ENCODE peak calls at places on chromosomes 11 and 22, in seven cellular contexts. N is NCI-H2107, G is left cardiac atrium, X is non-pigmented ciliary epithelial cell, H is psoas muscle, D is AG09319, J is PC-9. C is an unnamed sample.

GRCh38 chr22:30705710-30706651 is 11.3 kb downstream of the OSBP2 start:
- DNase-seq in D (peak), X (no peak), N (peak), G (no peak), H (peak), J (no peak), C (peak)

GRCh38 chr11:70420008-70420464 is 21.7 kb downstream of the CTTN start:
- DNase-seq in J (no peak), X (peak), G (no peak), N (no peak), D (no peak), H (no peak), C (no peak)

GRCh38 chr11:68066742-68067141 is 27.9 kb downstream of the TCIRG1 start:
- DNase-seq in J (no peak), N (no peak), X (no peak), H (no peak), D (no peak), G (no peak), C (no peak)

GRCh38 chr11:96177132-96177531 is 165.9 kb downstream of the MAML2 start:
- DNase-seq in H (no peak), G (no peak), X (no peak), N (no peak), D (no peak), J (no peak), C (no peak)

GRCh38 chr11:45238724-45239123 is 47.4 kb downstream of the SYT13 start:
- DNase-seq in G (no peak), D (no peak), H (no peak), X (peak), N (no peak), J (no peak), C (no peak)

GRCh38 chr11:126132319-126132718 is 69.7 kb upstream of the CDON start:
- DNase-seq in N (no peak), X (no peak), H (peak), J (peak), D (no peak), G (peak), C (no peak)

GRCh38 chr11:76175731-76176303 is 30.5 kb downstream of the WNT11 start:
- DNase-seq in N (no peak), J (no peak), X (no peak), H (no peak), G (no peak), D (no peak), C (no peak)

GRCh38 chr22:37940698-37941376 is 12.6 kb downstream of the C22orf23 start:
- DNase-seq in D (no peak), N (no peak), X (no peak), H (no peak), J (no peak), G (no peak), C (no peak)

GRCh38 chr11:26088391-26088790 is 243.5 kb upstream of the ANO3 start:
- DNase-seq in J (no peak), X (no peak), G (no peak), H (no peak), N (no peak), D (no peak), C (no peak)

GRCh38 chr11:92050305-92050704 is 174.3 kb upstream of the FAT3 start:
- DNase-seq in X (no peak), H (no peak), D (no peak), J (no peak), G (no peak), N (no peak), C (no peak)

GRCh38 chr11:14386895-14387480 is 28.0 kb upstream of the RRAS2 start:
- DNase-seq in D (peak), N (no peak), X (peak), G (peak), H (peak), J (no peak), C (peak)

GRCh38 chr22:19035474-19036228 is 86.6 kb downstream of the DGCR2 start:
- DNase-seq in G (no peak), D (no peak), X (no peak), N (no peak), J (no peak), H (no peak), C (no peak)

GRCh38 chr11:129960216-129961214 is 42.1 kb downstream of the PRDM10 start:
- DNase-seq in G (no peak), X (peak), J (peak), N (no peak), H (no peak), D (peak), C (no peak)

GRCh38 chr11:114272311-114272710 is 23.9 kb upstream of the NNMT start:
- DNase-seq in X (no peak), H (no peak), G (no peak), J (no peak), N (no peak), D (no peak), C (no peak)

GRCh38 chr11:78200553-78200952 is 11.8 kb downstream of the USP35 start:
- DNase-seq in J (no peak), N (no peak), H (no peak), D (no peak), X (no peak), G (no peak), C (no peak)

GRCh38 chr11:38014405-38014804 is 1416.4 kb upstream of the RAG2 start:
- DNase-seq in J (no peak), N (no peak), G (no peak), H (no peak), X (no peak), D (no peak), C (no peak)

GRCh38 chr22:44994399-44995281 is 15.2 kb downstream of the PHF21B start:
- DNase-seq in X (no peak), D (no peak), J (no peak), N (no peak), G (no peak), H (no peak), C (no peak)

GRCh38 chr11:65639623-65640482 is 2.0 kb downstream of the SIPA1 start:
- DNase-seq in J (peak), H (no peak), D (no peak), N (peak), G (no peak), X (no peak), C (peak)

GRCh38 chr11:120501976-120502755 is 9.4 kb upstream of the GRIK4 start:
- DNase-seq in D (no peak), G (no peak), X (no peak), N (no peak), H (no peak), J (no peak), C (no peak)

GRCh38 chr11:8813658-8814057 is 97.3 kb upstream of the AKIP1 start:
- DNase-seq in G (peak), H (peak), J (peak), N (peak), D (peak), X (no peak), C (peak)

GRCh38 chr11:64611961-64612646 is 21.1 kb downstream of the SLC22A12 start:
- DNase-seq in G (no peak), X (no peak), N (no peak), J (no peak), D (no peak), H (no peak), C (no peak)

GRCh38 chr11:126282361-126282741 is 542 bp upstream of the TIRAP start:
- DNase-seq in G (peak), X (no peak), D (no peak), J (peak), N (no peak), H (peak), C (no peak)

GRCh38 chr11:86461892-86462291 is 87.2 kb downstream of the CCDC81 start:
- DNase-seq in N (no peak), H (no peak), D (no peak), G (no peak), J (no peak), X (no peak), C (no peak)

GRCh38 chr11:64319421-64319761 is 1.5 kb downstream of the PRDX5 start:
- DNase-seq in X (no peak), J (peak), D (no peak), H (no peak), G (no peak), N (no peak), C (no peak)

GRCh38 chr22:19824197-19825015 is 30.3 kb downstream of the GNB1L start:
- DNase-seq in H (no peak), G (no peak), X (no peak), D (no peak), N (no peak), J (peak), C (no peak)

GRCh38 chr11:63572026-63572688 is 9.0 kb upstream of the PLAAT2 start:
- DNase-seq in H (no peak), N (no peak), J (no peak), X (no peak), G (no peak), D (no peak), C (no peak)

GRCh38 chr11:63998558-63999348 is 12.5 kb downstream of the OTUB1 start:
- DNase-seq in N (no peak), J (no peak), G (no peak), X (no peak), H (no peak), D (no peak), C (no peak)

GRCh38 chr11:87359401-87359800 is 321.7 kb downstream of the TMEM135 start:
- DNase-seq in H (no peak), G (no peak), X (no peak), N (peak), D (no peak), J (no peak), C (no peak)

GRCh38 chr11:68974421-68975194 is 6.2 kb downstream of the MRGPRD start:
- DNase-seq in J (no peak), X (no peak), D (no peak), G (no peak), H (no peak), N (no peak), C (no peak)

GRCh38 chr11:110069158-110069737 is 23.9 kb upstream of the ZC3H12C start:
- DNase-seq in G (peak), X (no peak), J (peak), N (peak), D (peak), H (peak), C (no peak)